ENCODE peak calls at places on chromosomes 5 and 9, in nine cellular contexts. One of them, this sample, is unnamed.

GRCh38 chr5:132824426-132824825 is 6.0 kb downstream of the SHROOM1 start:
- DNase-seq in WTC11: no peak
- DNase-seq in activated B cell treated with CpG ODN at 0.5 μM for 24 hours: no peak
- DNase-seq in GM20000: peak; percentile 39
- DNase-seq in ascending aorta: no peak
- DNase-seq in RWPE1: no peak
- DNase-seq in tibial artery: no peak
- DNase-seq in progenitor cell of endocrine pancreas: no peak
- DNase-seq in A673: no peak
- DNase-seq in this sample: no peak

GRCh38 chr5:33049298-33049697 is 338.2 kb downstream of the NPR3 start:
- DNase-seq in WTC11: no peak
- DNase-seq in activated B cell treated with CpG ODN at 0.5 μM for 24 hours: no peak
- DNase-seq in GM20000: no peak
- DNase-seq in ascending aorta: no peak
- DNase-seq in RWPE1: peak; percentile 63
- DNase-seq in tibial artery: no peak
- DNase-seq in progenitor cell of endocrine pancreas: no peak
- DNase-seq in A673: no peak
- DNase-seq in this sample: no peak

GRCh38 chr5:141419074-141419880 is 1.6 kb upstream of the PCDHGA11 start:
- DNase-seq in WTC11: no peak
- DNase-seq in activated B cell treated with CpG ODN at 0.5 μM for 24 hours: no peak
- DNase-seq in GM20000: no peak
- DNase-seq in ascending aorta: no peak
- DNase-seq in RWPE1: no peak
- DNase-seq in tibial artery: no peak
- DNase-seq in progenitor cell of endocrine pancreas: no peak
- DNase-seq in A673: no peak
- DNase-seq in this sample: no peak

GRCh38 chr5:139046551-139046950 is 151.6 kb downstream of the SIL1 start:
- DNase-seq in WTC11: no peak
- DNase-seq in activated B cell treated with CpG ODN at 0.5 μM for 24 hours: no peak
- DNase-seq in GM20000: no peak
- DNase-seq in ascending aorta: no peak
- DNase-seq in RWPE1: no peak
- DNase-seq in tibial artery: no peak
- DNase-seq in progenitor cell of endocrine pancreas: no peak
- DNase-seq in A673: no peak
- DNase-seq in this sample: no peak

GRCh38 chr5:128649183-128649582 is 111.1 kb upstream of the FBN2 start:
- DNase-seq in WTC11: no peak
- DNase-seq in activated B cell treated with CpG ODN at 0.5 μM for 24 hours: no peak
- DNase-seq in GM20000: no peak
- DNase-seq in ascending aorta: no peak
- DNase-seq in RWPE1: no peak
- DNase-seq in tibial artery: no peak
- DNase-seq in progenitor cell of endocrine pancreas: no peak
- DNase-seq in A673: no peak
- DNase-seq in this sample: no peak

GRCh38 chr9:128382261-128382660 is 11.1 kb downstream of the URM1 start:
- DNase-seq in WTC11: no peak
- DNase-seq in activated B cell treated with CpG ODN at 0.5 μM for 24 hours: no peak
- DNase-seq in GM20000: no peak
- DNase-seq in ascending aorta: no peak
- DNase-seq in RWPE1: no peak
- DNase-seq in tibial artery: no peak
- DNase-seq in progenitor cell of endocrine pancreas: no peak
- DNase-seq in A673: no peak
- DNase-seq in this sample: no peak

GRCh38 chr5:154081246-154081645 is 42.5 kb downstream of the MFAP3 start:
- DNase-seq in WTC11: no peak
- DNase-seq in activated B cell treated with CpG ODN at 0.5 μM for 24 hours: no peak
- DNase-seq in GM20000: no peak
- DNase-seq in ascending aorta: no peak
- DNase-seq in RWPE1: no peak
- DNase-seq in tibial artery: no peak
- DNase-seq in progenitor cell of endocrine pancreas: no peak
- DNase-seq in A673: no peak
- DNase-seq in this sample: no peak

GRCh38 chr5:5313081-5313736 is 109.3 kb upstream of the ICE1 start:
- DNase-seq in WTC11: no peak
- DNase-seq in activated B cell treated with CpG ODN at 0.5 μM for 24 hours: no peak
- DNase-seq in GM20000: no peak
- DNase-seq in ascending aorta: no peak
- DNase-seq in RWPE1: no peak
- DNase-seq in tibial artery: no peak
- DNase-seq in progenitor cell of endocrine pancreas: no peak
- DNase-seq in A673: no peak
- DNase-seq in this sample: no peak

GRCh38 chr9:133351908-133352634 is 4.1 kb downstream of the RPL7A start:
- DNase-seq in WTC11: peak; percentile 76
- DNase-seq in activated B cell treated with CpG ODN at 0.5 μM for 24 hours: no peak
- DNase-seq in GM20000: peak; percentile 67
- DNase-seq in ascending aorta: no peak
- DNase-seq in RWPE1: no peak
- DNase-seq in tibial artery: no peak
- DNase-seq in progenitor cell of endocrine pancreas: no peak
- DNase-seq in A673: peak; percentile 81
- DNase-seq in this sample: no peak

GRCh38 chr9:5735072-5735471 is 97.8 kb downstream of the ERMP1 start:
- DNase-seq in WTC11: no peak
- DNase-seq in activated B cell treated with CpG ODN at 0.5 μM for 24 hours: no peak
- DNase-seq in GM20000: no peak
- DNase-seq in ascending aorta: no peak
- DNase-seq in RWPE1: no peak
- DNase-seq in tibial artery: no peak
- DNase-seq in progenitor cell of endocrine pancreas: no peak
- DNase-seq in A673: no peak
- DNase-seq in this sample: no peak

GRCh38 chr5:177086918-177087706 is 397 bp downstream of the FGFR4 start:
- DNase-seq in WTC11: peak; percentile 81
- DNase-seq in activated B cell treated with CpG ODN at 0.5 μM for 24 hours: peak; percentile 71
- DNase-seq in GM20000: peak; percentile 90
- DNase-seq in ascending aorta: no peak
- DNase-seq in RWPE1: peak; percentile 58
- DNase-seq in tibial artery: no peak
- DNase-seq in progenitor cell of endocrine pancreas: peak; percentile 95
- DNase-seq in A673: peak; percentile 67
- DNase-seq in this sample: no peak

GRCh38 chr9:114281421-114282103 is 41.3 kb upstream of the ORM1 start:
- DNase-seq in WTC11: peak; percentile 6
- DNase-seq in activated B cell treated with CpG ODN at 0.5 μM for 24 hours: no peak
- DNase-seq in GM20000: no peak
- DNase-seq in ascending aorta: peak; percentile 58
- DNase-seq in RWPE1: no peak
- DNase-seq in tibial artery: peak; percentile 57
- DNase-seq in progenitor cell of endocrine pancreas: no peak
- DNase-seq in A673: peak; percentile 78
- DNase-seq in this sample: no peak

GRCh38 chr5:168651654-168652053 is 72.5 kb upstream of the PANK3 start:
- DNase-seq in WTC11: no peak
- DNase-seq in activated B cell treated with CpG ODN at 0.5 μM for 24 hours: no peak
- DNase-seq in GM20000: no peak
- DNase-seq in ascending aorta: no peak
- DNase-seq in RWPE1: peak; percentile 90
- DNase-seq in tibial artery: no peak
- DNase-seq in progenitor cell of endocrine pancreas: no peak
- DNase-seq in A673: peak; percentile 48
- DNase-seq in this sample: no peak

GRCh38 chr9:135906291-135907005 is 898 bp downstream of the CAMSAP1 start:
- DNase-seq in WTC11: no peak
- DNase-seq in activated B cell treated with CpG ODN at 0.5 μM for 24 hours: peak; percentile 23
- DNase-seq in GM20000: no peak
- DNase-seq in ascending aorta: no peak
- DNase-seq in RWPE1: no peak
- DNase-seq in tibial artery: no peak
- DNase-seq in progenitor cell of endocrine pancreas: peak; percentile 25
- DNase-seq in A673: peak; percentile 43
- DNase-seq in this sample: no peak

GRCh38 chr9:21616082-21616778 is 134.1 kb upstream of the IFNE start:
- DNase-seq in WTC11: no peak
- DNase-seq in activated B cell treated with CpG ODN at 0.5 μM for 24 hours: no peak
- DNase-seq in GM20000: no peak
- DNase-seq in ascending aorta: no peak
- DNase-seq in RWPE1: peak; percentile 92
- DNase-seq in tibial artery: no peak
- DNase-seq in progenitor cell of endocrine pancreas: no peak
- DNase-seq in A673: no peak
- DNase-seq in this sample: no peak

GRCh38 chr5:180208435-180209081 is 453 bp downstream of the RASGEF1C start:
- DNase-seq in WTC11: peak; percentile 51
- DNase-seq in activated B cell treated with CpG ODN at 0.5 μM for 24 hours: peak; percentile 30
- DNase-seq in GM20000: no peak
- DNase-seq in ascending aorta: no peak
- DNase-seq in RWPE1: peak; percentile 23
- DNase-seq in tibial artery: no peak
- DNase-seq in progenitor cell of endocrine pancreas: no peak
- DNase-seq in A673: peak; percentile 19
- DNase-seq in this sample: no peak
- TF ChIP-seq CTCF in WTC11: no peak
- TF ChIP-seq CTCF in activated B cell treated with CpG ODN at 0.5 μM for 24 hours: no peak
- TF ChIP-seq CTCF in GM20000: no peak
- TF ChIP-seq CTCF in ascending aorta: no peak
- TF ChIP-seq CTCF in RWPE1: no peak
- TF ChIP-seq CTCF in tibial artery: no peak
- TF ChIP-seq CTCF in progenitor cell of endocrine pancreas: peak; percentile 30
- TF ChIP-seq CTCF in A673: no peak
- TF ChIP-seq CTCF in this sample: no peak

GRCh38 chr9:19102631-19103345 is at the start of gene HAUS6:
- DNase-seq in WTC11: peak; percentile 96
- DNase-seq in activated B cell treated with CpG ODN at 0.5 μM for 24 hours: peak; percentile 86
- DNase-seq in GM20000: peak; percentile 89
- DNase-seq in ascending aorta: peak; percentile 99
- DNase-seq in RWPE1: peak; percentile 96
- DNase-seq in tibial artery: peak; percentile 98
- DNase-seq in progenitor cell of endocrine pancreas: peak; percentile 75
- DNase-seq in A673: peak; percentile 94
- DNase-seq in this sample: peak; percentile 97
- TF ChIP-seq CTCF in WTC11: no peak
- TF ChIP-seq CTCF in activated B cell treated with CpG ODN at 0.5 μM for 24 hours: no peak
- TF ChIP-seq CTCF in GM20000: no peak
- TF ChIP-seq CTCF in ascending aorta: no peak
- TF ChIP-seq CTCF in RWPE1: no peak
- TF ChIP-seq CTCF in tibial artery: peak; percentile 87
- TF ChIP-seq CTCF in progenitor cell of endocrine pancreas: peak; percentile 58
- TF ChIP-seq CTCF in A673: no peak
- TF ChIP-seq CTCF in this sample: no peak

GRCh38 chr5:158284242-158284641 is 425.3 kb upstream of the CLINT1 start:
- DNase-seq in WTC11: no peak
- DNase-seq in activated B cell treated with CpG ODN at 0.5 μM for 24 hours: no peak
- DNase-seq in GM20000: no peak
- DNase-seq in ascending aorta: no peak
- DNase-seq in RWPE1: no peak
- DNase-seq in tibial artery: no peak
- DNase-seq in progenitor cell of endocrine pancreas: no peak
- DNase-seq in A673: no peak
- DNase-seq in this sample: no peak
- TF ChIP-seq CTCF in WTC11: no peak
- TF ChIP-seq CTCF in activated B cell treated with CpG ODN at 0.5 μM for 24 hours: no peak
- TF ChIP-seq CTCF in GM20000: no peak
- TF ChIP-seq CTCF in ascending aorta: no peak
- TF ChIP-seq CTCF in RWPE1: no peak
- TF ChIP-seq CTCF in tibial artery: no peak
- TF ChIP-seq CTCF in progenitor cell of endocrine pancreas: no peak
- TF ChIP-seq CTCF in A673: no peak
- TF ChIP-seq CTCF in this sample: no peak

GRCh38 chr5:172768098-172768572 is 2.9 kb downstream of the DUSP1 start:
- DNase-seq in WTC11: no peak
- DNase-seq in activated B cell treated with CpG ODN at 0.5 μM for 24 hours: no peak
- DNase-seq in GM20000: no peak
- DNase-seq in ascending aorta: no peak
- DNase-seq in RWPE1: no peak
- DNase-seq in tibial artery: no peak
- DNase-seq in progenitor cell of endocrine pancreas: no peak
- DNase-seq in A673: no peak
- DNase-seq in this sample: no peak
- TF ChIP-seq CTCF in WTC11: no peak
- TF ChIP-seq CTCF in activated B cell treated with CpG ODN at 0.5 μM for 24 hours: no peak
- TF ChIP-seq CTCF in GM20000: no peak
- TF ChIP-seq CTCF in ascending aorta: no peak
- TF ChIP-seq CTCF in RWPE1: no peak
- TF ChIP-seq CTCF in tibial artery: no peak
- TF ChIP-seq CTCF in progenitor cell of endocrine pancreas: no peak
- TF ChIP-seq CTCF in A673: no peak
- TF ChIP-seq CTCF in this sample: no peak

GRCh38 chr5:34582364-34582763 is 73.8 kb upstream of the RAI14 start:
- DNase-seq in WTC11: no peak
- DNase-seq in activated B cell treated with CpG ODN at 0.5 μM for 24 hours: no peak
- DNase-seq in GM20000: no peak
- DNase-seq in ascending aorta: no peak
- DNase-seq in RWPE1: no peak
- DNase-seq in tibial artery: no peak
- DNase-seq in progenitor cell of endocrine pancreas: no peak
- DNase-seq in A673: no peak
- DNase-seq in this sample: no peak
- TF ChIP-seq CTCF in WTC11: no peak
- TF ChIP-seq CTCF in activated B cell treated with CpG ODN at 0.5 μM for 24 hours: no peak
- TF ChIP-seq CTCF in GM20000: no peak
- TF ChIP-seq CTCF in ascending aorta: no peak
- TF ChIP-seq CTCF in RWPE1: no peak
- TF ChIP-seq CTCF in tibial artery: no peak
- TF ChIP-seq CTCF in progenitor cell of endocrine pancreas: no peak
- TF ChIP-seq CTCF in A673: no peak
- TF ChIP-seq CTCF in this sample: no peak

DNA sequence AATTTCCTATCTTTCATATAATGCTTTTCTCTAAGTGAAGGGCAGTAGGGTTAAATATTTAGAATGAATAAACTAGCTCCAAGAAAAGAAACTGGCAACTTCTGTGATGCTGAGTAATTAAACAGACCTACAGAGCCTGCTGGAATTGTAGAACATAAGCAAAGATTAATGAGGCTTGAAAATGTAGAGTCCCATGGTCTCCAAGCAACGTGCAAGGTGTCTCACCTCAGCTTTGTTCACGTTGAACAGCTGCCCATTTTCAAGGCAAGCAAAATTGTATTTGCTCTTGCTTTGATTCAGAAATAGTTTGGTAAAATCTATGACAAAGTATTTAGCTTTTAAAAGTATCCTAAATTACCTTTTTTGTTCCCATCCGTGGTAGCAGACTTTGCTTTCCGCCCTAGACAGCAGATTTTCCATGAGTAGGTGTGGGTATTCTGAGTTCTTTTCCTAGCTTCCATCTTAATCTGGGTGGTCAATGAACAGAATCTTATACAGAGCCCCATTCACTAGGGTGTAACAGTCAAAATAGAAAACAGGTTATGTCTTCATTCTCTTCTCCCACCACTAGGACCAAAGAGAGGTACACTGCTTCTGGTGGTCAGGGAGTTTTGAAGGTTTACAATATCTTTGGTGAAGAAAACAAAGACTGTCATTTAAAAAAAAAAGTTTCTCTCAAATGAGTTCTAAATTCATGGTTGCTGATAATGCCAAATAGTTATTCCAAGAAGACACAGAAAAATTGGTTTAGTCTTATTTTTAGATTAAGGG is 52.1 kb upstream of the TYRP1 start:
- DNase-seq in WTC11: no peak
- DNase-seq in activated B cell treated with CpG ODN at 0.5 μM for 24 hours: no peak
- DNase-seq in GM20000: no peak
- DNase-seq in ascending aorta: no peak
- DNase-seq in RWPE1: no peak
- DNase-seq in tibial artery: no peak
- DNase-seq in progenitor cell of endocrine pancreas: no peak
- DNase-seq in A673: no peak
- DNase-seq in this sample: no peak
- TF ChIP-seq CTCF in WTC11: no peak
- TF ChIP-seq CTCF in activated B cell treated with CpG ODN at 0.5 μM for 24 hours: no peak
- TF ChIP-seq CTCF in GM20000: no peak
- TF ChIP-seq CTCF in ascending aorta: no peak
- TF ChIP-seq CTCF in RWPE1: no peak
- TF ChIP-seq CTCF in tibial artery: no peak
- TF ChIP-seq CTCF in progenitor cell of endocrine pancreas: no peak
- TF ChIP-seq CTCF in A673: no peak
- TF ChIP-seq CTCF in this sample: no peak